ENCODE peak calls at places on chromosome 19, in nine cellular contexts. B is aorta; Q is effector memory CD4-positive, alpha-beta T cell; V is bronchial epithelial cell; D is CD8-positive, alpha-beta memory T cell; W is IMR-90; C is neural progenitor cell; A is cardiac muscle cell; O is tibial nerve. S is an unnamed sample. For H3K36me3, the result is how much of the 10 kb centered on the place peaks cover.

GRCh38 chr19:29526730-29527499 is 1.1 kb downstream of the VSTM2B start:
- DNase-seq in B (no peak), Q (no peak), O (no peak), C (peak), V (no peak), D (no peak), W (no peak), A (no peak), S (no peak)

GRCh38 chr19:48676887-48677286 is 4.1 kb upstream of the NTN5 start:
- DNase-seq in B (no peak), Q (no peak), C (no peak), A (no peak), V (peak), O (no peak), D (no peak), W (no peak), S (no peak)

GRCh38 chr19:11694533-11695439 is 44.0 kb downstream of the ZNF823 start:
- DNase-seq in W (peak), O (peak), V (peak), C (peak), A (peak), B (peak), Q (peak), D (peak), S (peak)

GRCh38 chr19:15463865-15464371 is 426 bp downstream of the RASAL3 start:
- DNase-seq in D (peak), W (no peak), C (no peak), V (no peak), O (no peak), B (peak), Q (peak), A (no peak), S (no peak)

GRCh38 chr19:55174425-55175116 is 5.5 kb downstream of the SYT5 start:
- DNase-seq in D (no peak), V (no peak), O (no peak), Q (no peak), C (no peak), W (no peak), A (no peak), B (no peak), S (no peak)

GRCh38 chr19:8151499-8152035 is 2.2 kb upstream of the FBN3 start:
- DNase-seq in O (no peak), Q (no peak), V (no peak), C (no peak), A (no peak), W (no peak), D (no peak), B (no peak), S (no peak)

GRCh38 chr19:52896431-52897148 is 845 bp downstream of the ZNF320 start:
- DNase-seq in B (no peak), V (peak), O (peak), A (peak), W (peak), D (no peak), Q (no peak), C (peak), S (peak)

GRCh38 chr19:10408511-10409291 is 5.4 kb upstream of the CDC37 start:
- DNase-seq in Q (no peak), O (no peak), C (no peak), D (peak), V (no peak), W (no peak), B (peak), A (no peak), S (no peak)

GRCh38 chr19:30656520-30657100 is 284.4 kb downstream of the ZNF536 start:
- DNase-seq in D (no peak), W (no peak), C (no peak), O (no peak), V (no peak), A (no peak), Q (no peak), B (no peak), S (no peak)

GRCh38 chr19:41501854-41502253 is 58.9 kb downstream of the ERICH4 start:
- DNase-seq in V (no peak), Q (no peak), C (no peak), A (no peak), D (no peak), W (no peak), B (no peak), O (no peak), S (no peak)

GRCh38 chr19:55256562-55257460 is 2.0 kb downstream of the PPP6R1 start:
- DNase-seq in W (no peak), B (no peak), A (no peak), V (no peak), O (no peak), C (no peak), D (no peak), Q (no peak), S (no peak)

GRCh38 chr19:42076375-42076944 is 494 bp downstream of the ZNF574 start:
- DNase-seq in B (no peak), W (no peak), O (peak), V (no peak), Q (no peak), A (no peak), C (no peak), D (no peak), S (peak)

GRCh38 chr19:51740356-51740755 is 11.3 kb downstream of the FPR1 start:
- DNase-seq in V (no peak), W (no peak), D (no peak), B (no peak), C (no peak), A (no peak), Q (no peak), O (no peak), S (no peak)

GRCh38 chr19:10517760-10518443 is 655 bp upstream of the S1PR5 start:
- DNase-seq in C (peak), W (peak), O (no peak), D (no peak), Q (no peak), V (peak), A (peak), B (peak), S (no peak)

GRCh38 chr19:18202759-18203407 is 959 bp downstream of the RAB3A start:
- DNase-seq in C (peak), B (peak), O (no peak), Q (no peak), W (no peak), D (no peak), V (no peak), A (peak), S (peak)

GRCh38 chr19:17264641-17264979 is at the start of gene USHBP1:
- DNase-seq in O (no peak), C (no peak), Q (no peak), V (no peak), A (no peak), W (no peak), D (no peak), B (no peak), S (no peak)

GRCh38 chr19:16161848-16162247 is 11.5 kb downstream of the CIB3 start:
- DNase-seq in O (no peak), V (peak), B (no peak), A (peak), D (no peak), Q (no peak), W (peak), C (no peak), S (no peak)

GRCh38 chr19:2381151-2381822 is 21.2 kb downstream of the TMPRSS9 start:
- DNase-seq in A (peak), B (no peak), C (peak), V (no peak), W (peak), O (no peak), D (no peak), Q (no peak), S (no peak)

GRCh38 chr19:2385053-2385721 is 25.1 kb downstream of the TMPRSS9 start:
- DNase-seq in D (no peak), W (peak), B (no peak), V (peak), C (peak), Q (no peak), A (peak), O (no peak), S (peak)

GRCh38 chr19:2387367-2388288 is 27.6 kb downstream of the TMPRSS9 start:
- DNase-seq in W (no peak), B (no peak), D (no peak), V (no peak), O (no peak), C (no peak), A (no peak), Q (no peak), S (no peak)

GRCh38 chr19:2380567-2380966 is 20.5 kb downstream of the TMPRSS9 start:
- DNase-seq in O (no peak), W (no peak), B (no peak), D (no peak), V (no peak), C (no peak), Q (no peak), A (no peak), S (no peak)

DNA sequence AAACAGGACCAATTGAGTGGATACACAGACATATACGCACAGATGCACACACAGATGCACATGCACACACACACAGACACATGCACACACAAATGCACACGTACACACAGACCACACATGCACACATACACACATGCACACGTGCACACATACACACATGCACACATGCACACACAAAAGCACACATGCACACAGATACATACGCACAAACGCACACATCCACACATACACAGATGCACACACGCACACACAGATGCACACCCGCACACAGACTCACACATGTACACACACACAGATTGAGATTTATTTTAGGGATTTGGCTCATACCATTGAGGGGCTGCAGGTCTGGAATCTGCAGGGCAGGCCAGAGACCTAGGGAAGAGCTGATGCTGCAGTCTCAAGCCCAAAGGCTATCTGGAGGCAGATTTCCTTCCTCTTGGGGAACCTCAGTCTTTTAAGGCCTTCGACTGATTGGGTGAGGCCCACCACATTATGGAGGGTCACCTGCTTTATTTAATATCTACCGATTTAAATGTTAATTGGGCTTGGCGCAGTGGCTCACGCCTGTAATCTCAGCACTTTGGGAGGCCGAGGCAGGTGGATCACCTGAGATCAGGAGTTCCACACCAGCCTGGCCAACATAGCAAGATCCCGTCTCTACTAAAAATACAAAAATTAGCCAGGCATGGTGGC is 22.6 kb downstream of the TMPRSS9 start:
- DNase-seq in C (no peak), V (no peak), A (no peak), Q (no peak), W (no peak), O (no peak), B (no peak), D (no peak), S (no peak)
- H3K36me3 ChIP-seq in C (under half), V (under half), A (under half), Q (under half), W (under half), O (under half), B (under half), D (under half), S (under half)

DNA sequence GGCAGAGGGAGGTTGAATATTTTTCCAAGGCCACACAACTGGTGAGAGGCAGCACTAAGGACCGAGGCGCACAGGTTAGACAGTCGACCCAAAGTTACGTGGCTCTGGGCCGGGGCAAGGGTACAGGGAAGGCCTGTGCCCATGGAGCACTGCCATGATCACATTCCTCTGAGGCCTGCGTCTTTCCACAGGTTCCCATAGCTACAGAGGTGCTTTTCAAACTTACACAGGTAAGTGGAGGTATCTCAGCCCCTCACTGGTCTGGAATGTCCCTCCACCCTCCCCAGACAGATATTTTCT is 814 bp downstream of the ZNF211 start:
- DNase-seq in V (no peak), O (no peak), B (no peak), Q (no peak), W (no peak), D (no peak), C (no peak), A (no peak), S (no peak)
- H3K36me3 ChIP-seq in V (under half), O (half or more), B (under half), Q (under half), W (under half), D (under half), C (under half), A (under half), S (under half)

GRCh38 chr19:1216756-1217155 is 11.2 kb downstream of the STK11 start:
- DNase-seq in D (no peak), V (no peak), A (no peak), W (no peak), B (no peak), C (no peak), O (no peak), Q (no peak), S (no peak)
- H3K36me3 ChIP-seq in D (under half), V (under half), A (under half), W (under half), B (under half), C (under half), O (under half), Q (under half), S (under half)

GRCh38 chr19:35269425-35270117 is 809 bp downstream of the USF2 start:
- DNase-seq in A (peak), C (peak), V (peak), O (peak), Q (peak), B (peak), W (peak), D (peak), S (peak)
- H3K36me3 ChIP-seq in A (under half), C (under half), V (under half), O (under half), Q (under half), B (under half), W (under half), D (under half), S (under half)

GRCh38 chr19:46852830-46853229 is 2.2 kb upstream of the AP2S1 start:
- DNase-seq in B (no peak), W (no peak), C (no peak), D (no peak), A (no peak), O (no peak), Q (no peak), V (no peak), S (no peak)

GRCh38 chr19:46850228-46851203 is at the start of gene AP2S1:
- DNase-seq in W (peak), V (peak), C (peak), O (peak), A (peak), B (peak), Q (peak), D (peak), S (peak)

GRCh38 chr19:46847528-46847927 is 3.1 kb downstream of the AP2S1 start:
- DNase-seq in B (no peak), O (no peak), W (no peak), C (no peak), D (no peak), V (no peak), Q (no peak), A (no peak), S (no peak)

GRCh38 chr19:46848389-46848788 is 2.3 kb downstream of the AP2S1 start:
- DNase-seq in W (no peak), V (no peak), C (no peak), O (no peak), D (no peak), Q (no peak), A (no peak), B (no peak), S (no peak)

GRCh38 chr19:46849610-46850009 is 1.0 kb downstream of the AP2S1 start:
- DNase-seq in D (no peak), V (no peak), B (no peak), Q (no peak), W (no peak), A (no peak), O (no peak), C (peak), S (no peak)
- H3K36me3 ChIP-seq in D (under half), V (under half), B (under half), Q (under half), W (under half), A (under half), O (under half), C (under half), S (under half)

DNA sequence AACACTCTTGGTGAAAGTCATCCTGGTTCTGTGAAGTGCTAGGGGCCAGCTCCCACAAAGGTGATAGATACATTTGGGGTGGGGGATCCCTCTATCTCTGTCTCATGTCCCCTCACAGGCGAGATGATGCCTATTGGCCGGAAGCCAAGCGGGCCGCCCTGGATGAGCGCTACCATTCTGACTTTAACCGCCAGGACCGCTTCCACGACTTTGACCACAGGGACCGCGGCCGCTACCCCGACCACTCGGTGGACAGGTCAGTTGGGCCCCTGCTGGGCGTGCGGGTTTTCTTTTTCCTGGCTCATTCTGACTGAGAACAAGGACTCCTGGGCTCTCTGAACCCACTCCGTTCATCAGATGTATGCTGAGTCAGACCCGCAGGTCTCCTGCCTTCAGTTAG is 16.4 kb downstream of the MICOS13 start:
- DNase-seq in V (no peak), D (no peak), O (no peak), C (no peak), B (no peak), Q (no peak), W (no peak), A (no peak), S (no peak)
- H3K36me3 ChIP-seq in V (under half), D (half or more), O (half or more), C (under half), B (under half), Q (half or more), W (half or more), A (half or more), S (under half)

GRCh38 chr19:50512112-50512998 is 1.4 kb downstream of the ASPDH start:
- DNase-seq in B (no peak), W (no peak), Q (no peak), A (no peak), C (no peak), V (no peak), O (no peak), D (no peak), S (peak)
- H3K36me3 ChIP-seq in B (under half), W (under half), Q (under half), A (under half), C (under half), V (under half), O (under half), D (under half), S (under half)

DNA sequence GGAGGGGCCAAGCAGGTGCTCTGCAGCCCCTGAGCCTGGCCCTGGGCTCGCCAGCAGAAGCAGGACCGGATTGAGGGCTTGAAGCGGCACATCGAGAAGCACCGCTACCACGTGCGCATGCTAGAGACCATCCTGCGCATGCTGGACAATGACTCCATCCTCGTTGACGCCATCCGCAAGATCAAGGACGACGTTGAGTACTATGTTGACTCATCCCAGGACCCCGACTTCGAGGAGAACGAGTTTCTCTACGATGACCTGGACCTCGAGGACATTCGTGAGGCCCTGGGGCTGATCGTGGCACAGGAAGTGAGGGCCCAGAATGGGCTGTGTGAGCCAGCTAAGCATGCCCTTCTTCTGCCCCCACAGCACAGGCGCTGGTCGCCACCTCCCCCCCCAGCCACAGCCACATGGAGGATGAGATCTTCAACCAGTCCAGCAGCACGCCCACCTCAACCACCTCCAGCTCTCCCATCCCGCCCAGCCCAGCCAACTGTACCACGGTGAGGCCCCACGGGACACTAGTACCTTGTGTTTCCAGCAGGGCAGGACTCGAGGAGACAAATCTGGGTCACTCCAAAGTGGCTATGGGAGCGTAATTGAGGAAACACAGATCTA is 8.1 kb downstream of the CNOT3 start:
- DNase-seq in A (no peak), V (no peak), D (no peak), O (no peak), B (no peak), Q (no peak), C (no peak), W (no peak), S (no peak)
- H3K36me3 ChIP-seq in A (half or more), V (half or more), D (half or more), O (half or more), B (under half), Q (half or more), C (under half), W (half or more), S (under half)

GRCh38 chr19:45524575-45525129 is 17.4 kb downstream of the VASP start:
- DNase-seq in V (no peak), Q (no peak), D (no peak), O (no peak), C (no peak), A (no peak), B (no peak), W (no peak), S (peak)
- H3K36me3 ChIP-seq in V (under half), Q (under half), D (under half), O (half or more), C (under half), A (under half), B (under half), W (half or more), S (under half)

S was measured in ovary.